ENCODE peak calls at places on chromosomes 3 and 15, in ten cellular contexts. U, S, M, B, L, W, X, R, A and J are unnamed samples.

GRCh38 chr15:28900892-28901586 is 15.3 kb downstream of the APBA2 start:
- DNase-seq in U (no peak), S (no peak), M (no peak), B (peak), L (no peak), W (no peak), X (no peak), R (no peak), A (no peak), J (no peak)

GRCh38 chr3:72270072-72270611 is 485.2 kb upstream of the PROK2 start:
- DNase-seq in U (peak), S (no peak), M (peak), B (peak), L (no peak), W (no peak), X (peak), R (peak), A (no peak), J (no peak)

GRCh38 chr15:68419301-68420175 is 12.4 kb downstream of the ITGA11 start:
- DNase-seq in U (no peak), S (peak), M (no peak), B (no peak), L (no peak), W (no peak), X (no peak), R (no peak), A (no peak), J (no peak)

GRCh38 chr15:90609254-90610185 is 79.8 kb downstream of the CRTC3 start:
- DNase-seq in U (no peak), S (no peak), M (no peak), B (no peak), L (no peak), W (no peak), X (no peak), R (no peak), A (no peak), J (no peak)

GRCh38 chr3:184355261-184356012 is 6.0 kb downstream of the CLCN2 start:
- DNase-seq in U (no peak), S (no peak), M (no peak), B (no peak), L (no peak), W (no peak), X (no peak), R (no peak), A (no peak), J (no peak)

GRCh38 chr15:31477851-31478250 is 151.2 kb downstream of the KLF13 start:
- DNase-seq in U (no peak), S (peak), M (no peak), B (peak), L (no peak), W (no peak), X (no peak), R (no peak), A (no peak), J (no peak)

GRCh38 chr15:100114100-100114499 is 227.7 kb downstream of the ADAMTS17 start:
- DNase-seq in U (no peak), S (no peak), M (peak), B (peak), L (peak), W (no peak), X (no peak), R (peak), A (no peak), J (no peak)

GRCh38 chr3:184676927-184677326 is 34.9 kb downstream of the MAGEF1 start:
- DNase-seq in U (no peak), S (no peak), M (no peak), B (no peak), L (no peak), W (no peak), X (no peak), R (no peak), A (no peak), J (no peak)

GRCh38 chr15:53401503-53401902 is 358.0 kb downstream of the WDR72 start:
- DNase-seq in U (no peak), S (no peak), M (no peak), B (no peak), L (no peak), W (no peak), X (no peak), R (no peak), A (no peak), J (peak)

GRCh38 chr15:83844742-83845141 is 190.8 kb downstream of the ADAMTSL3 start:
- DNase-seq in U (no peak), S (no peak), M (no peak), B (no peak), L (no peak), W (no peak), X (no peak), R (no peak), A (no peak), J (no peak)

GRCh38 chr3:14047027-14047426 is 77.6 kb downstream of the CHCHD4 start:
- DNase-seq in U (no peak), S (no peak), M (no peak), B (no peak), L (peak), W (no peak), X (no peak), R (no peak), A (no peak), J (no peak)

GRCh38 chr15:68352401-68353062 is 75.0 kb downstream of the FEM1B start:
- DNase-seq in U (peak), S (no peak), M (peak), B (peak), L (no peak), W (no peak), X (no peak), R (peak), A (no peak), J (no peak)

GRCh38 chr15:20353966-20354883 is 187.4 kb downstream of the GOLGA6L6 start:
- DNase-seq in U (no peak), S (peak), M (no peak), B (peak), L (no peak), W (peak), X (no peak), R (no peak), A (peak), J (peak)

GRCh38 chr3:184568918-184569829 is 7.6 kb downstream of the EPHB3 start:
- DNase-seq in U (no peak), S (no peak), M (peak), B (peak), L (peak), W (peak), X (peak), R (peak), A (no peak), J (no peak)

GRCh38 chr3:12159227-12159601 is 502 bp upstream of the TIMP4 start:
- DNase-seq in U (no peak), S (peak), M (no peak), B (no peak), L (peak), W (no peak), X (no peak), R (peak), A (no peak), J (no peak)

GRCh38 chr3:24500806-24501205 is 6.2 kb upstream of the THRB start:
- DNase-seq in U (no peak), S (no peak), M (no peak), B (no peak), L (no peak), W (no peak), X (no peak), R (no peak), A (no peak), J (no peak)

GRCh38 chr15:48413304-48413703 is 82.1 kb downstream of the DUT start:
- DNase-seq in U (no peak), S (no peak), M (no peak), B (no peak), L (no peak), W (no peak), X (no peak), R (peak), A (no peak), J (no peak)

GRCh38 chr3:100880845-100881244 is 112.4 kb downstream of the ABI3BP start:
- DNase-seq in U (no peak), S (no peak), M (no peak), B (no peak), L (no peak), W (no peak), X (no peak), R (peak), A (no peak), J (no peak)

GRCh38 chr15:96087180-96087886 is 243.2 kb upstream of the NR2F2 start:
- DNase-seq in U (no peak), S (peak), M (no peak), B (no peak), L (peak), W (no peak), X (no peak), R (no peak), A (no peak), J (no peak)

GRCh38 chr3:122306622-122306953 is 18.5 kb upstream of the CSTA start:
- DNase-seq in U (no peak), S (no peak), M (no peak), B (no peak), L (no peak), W (no peak), X (no peak), R (no peak), A (no peak), J (no peak)

GRCh38 chr15:81235781-81236507 is 39.3 kb downstream of the IL16 start:
- DNase-seq in U (no peak), S (no peak), M (no peak), B (no peak), L (no peak), W (no peak), X (no peak), R (peak), A (no peak), J (no peak)

GRCh38 chr3:42117175-42118008 is 26.2 kb downstream of the TRAK1 start:
- DNase-seq in U (peak), S (peak), M (peak), B (no peak), L (peak), W (no peak), X (peak), R (peak), A (no peak), J (no peak)

GRCh38 chr3:134374791-134375541 is 719 bp upstream of the AMOTL2 start:
- DNase-seq in U (peak), S (peak), M (peak), B (peak), L (peak), W (peak), X (peak), R (peak), A (no peak), J (no peak)

DNA sequence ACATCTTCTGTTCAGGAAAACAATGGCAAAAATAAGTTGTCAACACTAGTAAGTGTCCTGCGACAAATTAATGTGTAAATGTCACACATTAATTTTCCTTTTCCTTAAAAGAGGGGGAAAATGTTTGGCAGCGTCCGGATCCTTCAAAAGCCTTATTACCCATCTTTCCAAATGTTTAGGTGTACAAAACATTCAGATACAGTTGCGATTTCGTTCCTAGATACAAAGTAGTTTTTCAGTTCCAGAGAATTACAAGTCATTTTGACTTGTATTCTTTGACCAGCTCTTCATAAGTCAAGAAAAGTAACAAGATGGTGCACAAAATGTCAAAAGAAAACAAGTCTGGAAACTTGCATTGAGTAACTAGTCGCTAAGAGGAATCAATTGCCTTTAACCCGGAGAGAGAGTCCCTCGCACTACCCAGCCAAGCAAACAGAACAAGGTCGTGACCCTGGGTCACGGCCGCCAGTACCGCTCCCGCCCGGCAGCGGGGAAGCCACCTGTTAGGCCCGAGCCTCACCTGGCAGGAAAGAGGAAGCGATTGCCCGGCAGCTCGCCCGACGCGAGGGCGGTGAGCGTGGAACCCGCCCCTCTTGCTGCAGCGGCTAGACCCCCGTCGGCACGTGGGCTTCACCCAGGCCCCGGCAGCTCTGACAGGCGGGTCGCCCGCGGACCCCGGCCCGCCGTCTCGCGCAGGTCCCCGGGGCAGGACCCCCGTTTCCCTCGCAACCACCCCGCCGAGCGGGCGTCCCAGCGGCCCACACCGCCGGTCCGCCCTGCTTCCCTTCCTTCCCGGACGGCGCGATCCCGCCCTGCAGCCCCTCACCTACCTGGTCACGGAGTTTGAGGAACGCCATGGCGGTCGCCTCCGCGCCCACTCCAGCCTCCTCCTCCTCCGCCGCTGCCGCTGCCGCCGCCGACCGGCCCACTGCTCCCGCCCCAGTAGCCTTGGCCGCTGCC is 61.0 kb upstream of the ANKRD28 start:
- DNase-seq in U (peak), S (peak), M (peak), B (peak), L (peak), W (peak), X (peak), R (peak), A (peak), J (peak)
- TF ChIP-seq CTCF in U (no peak), S (no peak), M (no peak), B (peak), L (no peak), W (no peak), X (no peak), R (no peak), A (no peak), J (no peak)

GRCh38 chr3:46709721-46710120 is 7.9 kb downstream of the PRSS50 start:
- DNase-seq in U (no peak), S (no peak), M (no peak), B (peak), L (no peak), W (no peak), X (no peak), R (no peak), A (no peak), J (no peak)
- TF ChIP-seq CTCF in U (no peak), S (no peak), M (no peak), B (no peak), L (no peak), W (no peak), X (no peak), R (no peak), A (no peak), J (no peak)

GRCh38 chr3:57179580-57180410 is 14.6 kb upstream of the IL17RD start:
- DNase-seq in U (no peak), S (no peak), M (no peak), B (no peak), L (peak), W (no peak), X (no peak), R (peak), A (no peak), J (peak)
- TF ChIP-seq CTCF in U (peak), S (peak), M (peak), B (no peak), L (peak), W (no peak), X (no peak), R (peak), A (peak), J (peak)

DNA sequence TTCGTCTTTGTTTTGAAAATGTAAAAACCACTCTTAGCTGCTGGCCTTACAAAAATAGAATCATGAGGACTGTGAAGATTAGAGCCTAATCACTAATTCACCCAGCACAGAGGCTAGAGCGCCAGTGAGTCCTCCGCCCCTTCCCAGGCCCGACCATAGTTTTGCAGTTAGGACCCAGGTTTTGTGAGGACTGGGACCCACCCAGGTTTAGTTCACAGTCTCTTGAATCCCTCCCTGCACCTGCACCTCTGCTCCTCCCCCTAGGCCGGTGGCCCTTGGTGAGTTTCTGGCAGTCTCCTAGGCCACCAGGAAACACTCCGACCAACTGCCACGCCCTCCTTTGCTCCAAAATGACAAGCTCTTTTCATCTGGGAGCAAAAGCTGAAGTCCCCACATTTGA is 136.0 kb upstream of the CCDC54 start:
- DNase-seq in U (peak), S (peak), M (peak), B (peak), L (peak), W (no peak), X (peak), R (peak), A (peak), J (peak)
- TF ChIP-seq CTCF in U (no peak), S (no peak), M (peak), B (no peak), L (no peak), W (no peak), X (no peak), R (peak), A (no peak), J (no peak)

DNA sequence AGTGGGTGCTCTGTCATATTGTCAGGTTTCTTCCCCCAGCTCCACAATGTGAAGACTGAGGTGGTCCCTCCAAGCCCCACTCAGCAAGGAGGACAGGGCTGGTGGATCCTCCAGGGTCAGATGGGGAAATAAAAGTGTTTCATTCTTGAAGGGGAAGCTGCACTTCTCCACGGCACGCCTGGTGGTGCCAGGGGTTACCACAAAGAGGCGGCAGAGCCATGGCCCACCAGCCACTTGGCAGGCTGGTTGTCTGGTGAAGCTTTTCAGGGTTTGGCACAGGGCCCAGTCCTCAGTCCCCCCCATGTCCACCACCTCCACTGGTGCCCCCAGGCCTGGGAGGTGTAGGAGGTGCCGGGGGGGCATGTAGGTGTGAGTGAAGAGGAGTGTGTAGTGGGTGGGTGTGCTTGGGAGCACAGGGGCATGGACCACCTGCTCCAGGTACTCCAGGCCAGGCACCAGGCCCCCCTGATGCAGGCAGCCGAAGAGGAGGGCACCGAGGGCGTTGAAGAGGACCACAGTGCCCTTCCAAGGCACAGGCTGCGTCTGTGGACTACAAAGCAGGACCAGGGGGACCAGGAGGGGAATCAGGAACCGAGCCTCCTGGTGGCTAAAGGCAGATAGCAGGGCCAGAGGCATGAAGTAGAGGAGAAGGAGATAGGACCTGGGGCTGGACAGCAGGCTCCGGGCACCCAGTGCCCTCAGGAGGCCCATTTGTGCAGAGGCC is 5.0 kb upstream of the NCBP2 start:
- DNase-seq in U (peak), S (peak), M (no peak), B (no peak), L (no peak), W (no peak), X (no peak), R (no peak), A (peak), J (no peak)
- TF ChIP-seq CTCF in U (no peak), S (peak), M (no peak), B (no peak), L (no peak), W (no peak), X (no peak), R (peak), A (no peak), J (no peak)